ENCODE peak calls at places on chromosomes 12 and 14, in ten cellular contexts. R is NCI-H1105; Q is GM19239; H is left colon; L is dorsolateral prefrontal cortex; J is erythroblast; K is globus pallidus; D is germinal center; M is neural progenitor cell; W is stimulated activated CD4-positive, alpha-beta T cell treated with anti-CD3 and anti-CD28 coated beads, Interleukin-4, amount 100 ng/mL, for 4 hours. O is an unnamed sample.
A peak's percentile ranks its signal among the peaks of the same experiment; 100 is the strongest.

GRCh38 chr12:25388216-25388615 is 137.5 kb upstream of the KRAS start:
- DNase-seq in Q (peak; percentile 26), H (no peak), D (no peak), K (no peak), W (no peak), L (no peak), J (peak; percentile 24), M (no peak), R (no peak), O (no peak)

GRCh38 chr14:61110683-61111082 is 129.6 kb downstream of the SLC38A6 start:
- DNase-seq in D (no peak), H (no peak), R (no peak), Q (no peak), L (no peak), M (no peak), J (no peak), W (no peak), K (no peak), O (no peak)

GRCh38 chr14:105058521-105059034 is 6.7 kb downstream of the GPR132 start:
- DNase-seq in D (no peak), L (no peak), K (no peak), J (no peak), R (no peak), W (no peak), H (no peak), M (no peak), Q (no peak), O (no peak)

GRCh38 chr14:20176330-20176729 is 14.4 kb upstream of the OR11G2 start:
- DNase-seq in Q (no peak), D (no peak), J (no peak), R (no peak), M (no peak), K (no peak), W (no peak), L (no peak), H (no peak), O (no peak)

GRCh38 chr12:75977952-75978671 is 53.5 kb downstream of the PHLDA1 start:
- DNase-seq in M (no peak), K (peak; percentile 42), H (peak; percentile 49), L (no peak), R (no peak), D (peak; percentile 17), W (peak; percentile 87), Q (peak; percentile 44), J (peak; percentile 37), O (peak; percentile 29)

GRCh38 chr12:108455706-108456105 is 59.4 kb upstream of the FICD start:
- DNase-seq in L (no peak), H (peak; percentile 4), M (no peak), J (no peak), W (no peak), R (no peak), D (no peak), K (no peak), Q (no peak), O (no peak)

GRCh38 chr12:108430245-108430644 is 84.8 kb upstream of the FICD start:
- DNase-seq in M (no peak), Q (no peak), R (peak; percentile 26), L (no peak), H (no peak), W (no peak), J (no peak), D (no peak), K (no peak), O (no peak)

GRCh38 chr12:94202245-94203180 is 54.1 kb downstream of the PLXNC1 start:
- DNase-seq in K (no peak), H (no peak), M (no peak), Q (no peak), R (peak; percentile 27), D (no peak), W (no peak), L (no peak), J (no peak), O (no peak)

GRCh38 chr14:50717826-50718225 is 49.7 kb upstream of the SAV1 start:
- DNase-seq in R (no peak), W (no peak), J (no peak), K (no peak), M (no peak), Q (no peak), H (no peak), D (no peak), L (no peak), O (no peak)

GRCh38 chr14:63394856-63395255 is 76.1 kb upstream of the GPHB5 start:
- DNase-seq in H (no peak), R (no peak), K (no peak), M (no peak), W (no peak), Q (no peak), L (no peak), J (no peak), D (no peak), O (no peak)

GRCh38 chr14:93737574-93737973 is 50.7 kb downstream of the PRIMA1 start:
- DNase-seq in H (no peak), R (no peak), Q (no peak), D (no peak), L (no peak), M (no peak), J (no peak), K (no peak), W (no peak), O (no peak)

GRCh38 chr12:95258146-95258545 is 40.5 kb downstream of the VEZT start:
- DNase-seq in Q (no peak), J (no peak), R (no peak), K (no peak), H (no peak), W (no peak), D (no peak), L (no peak), M (no peak), O (no peak)

GRCh38 chr12:1309610-1310009 is 284.8 kb downstream of the FBXL14 start:
- DNase-seq in W (no peak), D (no peak), L (no peak), J (no peak), K (no peak), R (no peak), H (no peak), Q (no peak), M (no peak), O (no peak)

O was measured in CD8-positive, alpha-beta memory T cell.